ENCODE peak calls at places on chromosomes 4 and X, in four cellular contexts. I is H1, X is HepG2, Z is GM12878. B is an unnamed sample. For H3K4me1, the result is how much of the 10 kb centered on the place peaks cover.

GRCh38 chr4:42654606-42655005 is 2.3 kb downstream of the ATP8A1 start:
- DNase-seq in I (no peak), X (peak), Z (no peak), B (no peak)

GRCh38 chr4:74109894-74110605 is 11.1 kb upstream of the CXCL2 start:
- DNase-seq in I (no peak), X (no peak), Z (no peak), B (no peak)

GRCh38 chr4:2932951-2933565 is 30.1 kb downstream of the NOP14 start:
- DNase-seq in I (no peak), X (no peak), Z (no peak), B (no peak)

GRCh38 chr4:183840311-183840710 is 64.8 kb upstream of the STOX2 start:
- DNase-seq in I (peak), X (peak), Z (peak), B (peak)

GRCh38 chr4:136741468-136741867 is 790.8 kb downstream of the PCDH18 start:
- DNase-seq in I (no peak), X (no peak), Z (no peak), B (no peak)

GRCh38 chrX:53728506-53728905 is 42.0 kb upstream of the HUWE1 start:
- DNase-seq in I (no peak), X (no peak), Z (no peak), B (no peak)

GRCh38 chrX:150765237-150765636 is 72.0 kb downstream of the MTMR1 start:
- DNase-seq in I (no peak), X (no peak), Z (no peak), B (no peak)

GRCh38 chrX:150842198-150842553 is 56.3 kb downstream of the CD99L2 start:
- DNase-seq in I (no peak), X (no peak), Z (no peak), B (no peak)

GRCh38 chr4:7226464-7226863 is 34.1 kb downstream of the SORCS2 start:
- DNase-seq in I (no peak), X (no peak), Z (no peak), B (no peak)

DNA sequence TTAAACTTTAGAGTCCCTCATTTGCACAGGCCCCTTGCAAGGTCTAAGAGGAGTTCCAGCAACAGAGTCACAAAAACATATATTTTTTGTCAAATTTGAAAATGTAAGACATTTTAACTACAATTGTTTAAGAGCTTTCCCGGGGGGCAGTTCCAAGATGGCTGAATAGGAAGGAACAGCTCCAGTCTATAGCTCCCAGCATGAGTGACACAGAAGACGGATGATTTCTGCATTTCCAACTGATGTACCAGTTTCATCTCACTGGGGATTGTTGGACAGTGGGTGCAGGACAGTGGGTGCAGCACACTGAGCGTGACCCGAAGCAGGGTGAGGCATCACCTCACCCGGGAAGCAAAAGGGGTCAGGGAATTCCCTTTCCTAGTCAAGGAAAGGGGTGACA is 71.4 kb upstream of the NMU start:
- DNase-seq in I (no peak), X (no peak), Z (no peak), B (no peak)
- H3K9ac ChIP-seq in I (no peak), X (no peak), Z (no peak), B (no peak)

DNA sequence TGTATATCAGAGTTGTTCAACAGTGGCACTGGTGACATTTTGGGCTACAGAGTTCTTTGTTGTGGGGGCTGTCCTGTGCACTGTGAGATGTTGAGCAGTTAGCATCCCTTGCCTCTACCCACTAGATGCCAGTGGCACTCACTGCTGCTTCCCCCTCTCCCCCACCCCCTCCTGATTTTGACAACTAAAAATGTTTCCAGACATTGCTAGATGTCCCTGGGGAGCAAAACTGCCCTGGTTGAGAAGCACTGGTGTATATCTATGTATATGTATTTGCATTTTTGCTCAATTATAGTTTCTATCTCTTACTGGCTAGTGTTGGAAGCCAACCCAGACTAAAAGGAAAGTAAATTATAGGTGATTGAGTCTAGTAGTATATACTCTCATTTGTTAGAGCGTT is 2.4 kb downstream of the TMEM131L start:
- DNase-seq in I (no peak), X (no peak), Z (peak), B (no peak)
- H3K4me1 ChIP-seq in I (under half), X (under half), Z (under half), B (under half)

DNA sequence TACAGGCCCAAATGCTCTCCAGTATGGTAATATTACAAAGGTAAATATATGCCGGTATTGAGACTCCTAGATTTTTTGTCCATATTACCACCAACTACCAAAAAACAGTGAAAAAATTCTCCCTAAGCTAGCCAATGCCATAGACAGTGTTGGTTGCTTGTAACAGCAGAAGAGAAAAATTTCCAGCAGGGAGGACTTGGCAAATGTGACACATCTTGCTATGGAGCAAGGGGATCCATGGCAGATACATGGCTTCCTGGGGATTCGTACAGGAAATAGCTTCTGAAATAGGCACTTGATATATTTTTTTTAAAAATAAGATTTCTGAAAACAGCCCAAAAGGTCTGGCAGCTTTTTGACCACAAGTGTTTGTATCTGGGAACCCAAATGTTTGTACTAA is 14.6 kb downstream of the SLITRK4 start:
- DNase-seq in I (no peak), X (no peak), Z (no peak), B (no peak)
- TF ChIP-seq SUZ12 in I (no peak), X (no peak), Z (no peak), B (no peak)

GRCh38 chr4:110970642-110971041 is 347.8 kb upstream of the PITX2 start:
- DNase-seq in I (peak), X (peak), Z (no peak), B (peak)
- H3K9ac ChIP-seq in I (no peak), X (no peak), Z (no peak), B (no peak)

DNA sequence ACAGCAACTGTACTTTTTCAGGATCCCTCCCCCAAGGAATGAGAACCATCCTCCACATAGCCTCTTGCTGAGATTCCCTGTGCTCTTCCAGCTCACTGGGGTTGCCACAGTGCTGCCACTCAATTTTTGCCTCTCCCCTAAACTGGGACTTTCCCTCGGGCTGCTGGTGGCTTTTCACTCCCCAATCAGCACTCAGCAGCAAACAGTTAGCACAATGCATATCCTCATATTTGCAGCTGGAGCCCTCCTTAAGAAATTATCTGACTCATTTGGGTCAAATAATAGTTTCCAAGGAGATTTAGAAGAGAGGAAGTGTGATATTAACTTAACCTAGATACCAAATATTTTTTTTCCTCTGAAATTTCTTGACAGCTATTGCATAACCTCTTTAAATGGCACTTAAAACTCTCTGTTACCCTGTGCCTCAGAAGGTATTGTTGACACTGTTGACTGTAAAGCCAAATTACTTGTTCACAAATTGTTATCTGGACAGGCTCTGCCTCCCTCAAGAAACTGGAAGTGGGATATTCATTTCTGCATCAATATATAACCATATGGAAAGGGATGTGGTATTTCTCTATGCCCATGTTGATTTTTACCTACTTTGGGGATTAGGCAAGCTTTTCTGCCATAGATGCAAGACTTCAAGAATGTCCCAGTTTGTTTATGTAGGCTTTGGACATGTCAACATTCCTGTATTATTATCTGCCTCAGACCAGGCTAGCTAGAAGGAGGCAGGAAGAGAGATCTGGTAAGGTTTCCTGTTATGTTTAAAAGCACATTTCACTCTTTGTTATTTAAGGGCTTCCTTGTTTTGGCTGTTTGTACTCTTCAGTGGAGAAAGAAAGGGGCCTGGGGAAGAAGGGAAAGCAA is 58.0 kb downstream of the SEPTIN11 start:
- DNase-seq in I (no peak), X (no peak), Z (no peak), B (no peak)
- H3K4me1 ChIP-seq in I (under half), X (under half), Z (under half), B (under half)

DNA sequence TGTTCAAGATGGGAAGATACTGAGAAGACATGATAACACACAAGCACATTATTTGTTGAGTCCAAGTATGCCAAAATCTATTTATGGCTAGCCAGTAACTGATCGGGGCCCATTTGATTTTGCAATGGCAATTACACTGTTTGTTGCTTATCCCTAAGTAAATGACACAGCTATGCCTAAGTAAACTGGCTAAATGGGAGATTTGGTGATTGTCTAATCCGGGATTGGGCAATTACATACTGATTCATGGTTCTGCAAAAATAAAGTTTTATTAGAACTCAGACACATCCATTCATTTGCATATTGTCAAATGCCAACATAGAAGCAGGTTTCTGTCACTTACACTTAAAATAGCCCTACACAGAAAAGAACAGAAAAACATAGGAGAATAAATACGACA is 140.2 kb upstream of the TBL1X start:
- DNase-seq in I (no peak), X (no peak), Z (no peak), B (no peak)
- TF ChIP-seq SUZ12 in I (no peak), X (no peak), Z (no peak), B (no peak)

GRCh38 chr4:55440786-55441185 is 45.0 kb downstream of the TMEM165 start:
- DNase-seq in I (no peak), X (no peak), Z (peak), B (no peak)
- H3K9ac ChIP-seq in I (no peak), X (no peak), Z (no peak), B (no peak)

GRCh38 chr4:87946766-87947165 is 28.7 kb upstream of the SPP1 start:
- DNase-seq in I (no peak), X (no peak), Z (no peak), B (no peak)

GRCh38 chr4:87950516-87950915 is 25.0 kb upstream of the SPP1 start:
- DNase-seq in I (no peak), X (no peak), Z (no peak), B (no peak)

GRCh38 chr4:87949961-87950360 is 25.6 kb upstream of the SPP1 start:
- DNase-seq in I (no peak), X (no peak), Z (no peak), B (no peak)

GRCh38 chr4:87944967-87945366 is 30.5 kb upstream of the SPP1 start:
- DNase-seq in I (no peak), X (no peak), Z (no peak), B (no peak)

DNA sequence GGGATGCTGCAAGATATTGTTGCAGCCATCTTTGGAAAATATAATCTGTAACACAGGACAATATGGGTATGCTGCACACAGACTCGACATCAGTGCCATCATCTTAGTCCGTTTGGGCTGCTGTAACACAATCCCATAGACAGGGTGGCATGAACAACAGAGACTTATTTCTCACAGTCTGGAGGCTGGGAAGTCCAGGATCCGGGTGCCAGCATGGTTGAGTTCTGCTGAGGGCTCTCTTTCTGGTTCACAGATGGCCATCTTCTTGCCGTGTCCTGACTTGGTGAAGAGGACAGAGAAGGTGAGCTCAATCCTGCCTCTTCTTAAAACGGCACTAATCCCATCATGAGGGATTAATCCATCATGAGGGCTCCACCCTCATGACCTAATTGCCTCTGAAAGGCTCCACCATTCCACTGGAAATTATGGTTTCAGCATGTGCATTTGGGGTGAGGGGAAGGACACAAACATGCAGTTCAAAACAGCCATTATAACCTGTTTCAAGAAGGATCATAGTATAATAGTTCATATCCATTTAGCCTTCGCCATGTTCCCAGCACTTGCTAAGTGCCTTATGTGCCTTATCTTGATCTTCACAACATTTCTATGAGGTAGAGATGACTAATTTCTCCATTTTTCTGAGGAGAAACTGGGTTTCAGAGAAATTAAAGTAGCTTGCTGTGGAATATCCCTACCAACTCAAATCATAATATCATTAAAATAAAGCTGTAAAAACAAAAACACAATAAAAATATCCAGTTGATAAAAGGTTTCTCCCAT is 27.9 kb upstream of the SPP1 start:
- DNase-seq in I (no peak), X (no peak), Z (no peak), B (no peak)
- H3K4me1 ChIP-seq in I (under half), X (under half), Z (under half), B (under half)

GRCh38 chrX:132365490-132365889 is 123.3 kb downstream of the MBNL3 start:
- DNase-seq in I (no peak), X (no peak), Z (no peak), B (no peak)

GRCh38 chrX:132369650-132370049 is 119.2 kb downstream of the MBNL3 start:
- DNase-seq in I (no peak), X (peak), Z (no peak), B (no peak)

GRCh38 chrX:132364313-132364712 is 124.5 kb downstream of the MBNL3 start:
- DNase-seq in I (no peak), X (no peak), Z (no peak), B (no peak)

GRCh38 chrX:132367314-132367713 is 121.5 kb downstream of the MBNL3 start:
- DNase-seq in I (no peak), X (no peak), Z (no peak), B (no peak)

GRCh38 chrX:132367984-132368383 is 120.9 kb downstream of the MBNL3 start:
- DNase-seq in I (no peak), X (peak), Z (no peak), B (no peak)
- TF ChIP-seq SUZ12 in I (no peak), X (no peak), Z (no peak), B (no peak)